ENCODE peak calls at places on chromosomes 2 and 18, in five cellular contexts. V is SK-N-SH, O is A549, G is endothelial cell of umbilical vein, B is K562. L is an unnamed sample.

GRCh38 chr2:8480936-8481335 is 200.9 kb upstream of the ID2 start:
- DNase-seq in V (no peak), B (no peak), G (no peak), O (no peak), L (no peak)

GRCh38 chr2:107669335-107669734 is 157.4 kb upstream of the RGPD4 start:
- DNase-seq in G (no peak), V (peak), B (no peak), O (no peak), L (peak)

GRCh38 chr2:152925540-152926448 is 207.4 kb downstream of the ARL6IP6 start:
- DNase-seq in B (peak), V (peak), O (peak), G (peak), L (peak)

GRCh38 chr2:42614838-42615237 is 46.4 kb downstream of the MTA3 start:
- DNase-seq in O (no peak), G (no peak), B (no peak), V (no peak), L (no peak)

GRCh38 chr2:169039702-169040101 is 8.6 kb upstream of the ABCB11 start:
- DNase-seq in V (no peak), B (no peak), G (no peak), O (no peak), L (peak)

GRCh38 chr2:208256192-208256782 is 1.4 kb upstream of the IDH1 start:
- DNase-seq in B (no peak), G (no peak), V (no peak), O (no peak), L (peak)

GRCh38 chr18:39846277-39846676 is 2108.8 kb upstream of the PIK3C3 start:
- DNase-seq in V (no peak), G (no peak), O (no peak), B (no peak), L (no peak)

GRCh38 chr2:102053096-102053495 is 61.3 kb downstream of the IL1R2 start:
- DNase-seq in V (no peak), O (no peak), B (no peak), G (no peak), L (peak)

GRCh38 chr2:228180126-228181097 is 1.1 kb downstream of the SPHKAP start:
- DNase-seq in B (no peak), V (peak), G (no peak), O (no peak), L (no peak)

GRCh38 chr2:170335351-170335750 is 157.4 kb downstream of the MYO3B start:
- DNase-seq in G (no peak), V (no peak), O (no peak), B (no peak), L (no peak)

GRCh38 chr2:226875438-226876225 is 39.8 kb downstream of the RHBDD1 start:
- DNase-seq in V (no peak), G (no peak), B (no peak), O (no peak), L (no peak)

GRCh38 chr2:216880509-216881184 is 20.8 kb upstream of the TNP1 start:
- DNase-seq in G (no peak), V (no peak), O (no peak), B (peak), L (no peak)

GRCh38 chr18:77990901-77991300 is 741.3 kb downstream of the GALR1 start:
- DNase-seq in B (no peak), V (no peak), G (no peak), O (no peak), L (no peak)

GRCh38 chr18:3653263-3653858 is 203.4 kb downstream of the TGIF1 start:
- DNase-seq in V (no peak), B (no peak), O (no peak), G (no peak), L (no peak)

GRCh38 chr2:134375935-134376334 is 122.1 kb downstream of the MGAT5 start:
- DNase-seq in O (no peak), B (no peak), V (peak), G (peak), L (no peak)

GRCh38 chr2:68730828-68731227 is 3.8 kb upstream of the ARHGAP25 start:
- DNase-seq in G (no peak), V (no peak), O (no peak), B (no peak), L (no peak)

GRCh38 chr2:133171396-133172004 is 396.8 kb downstream of the NCKAP5 start:
- DNase-seq in G (peak), O (peak), V (peak), B (no peak), L (peak)

DNA sequence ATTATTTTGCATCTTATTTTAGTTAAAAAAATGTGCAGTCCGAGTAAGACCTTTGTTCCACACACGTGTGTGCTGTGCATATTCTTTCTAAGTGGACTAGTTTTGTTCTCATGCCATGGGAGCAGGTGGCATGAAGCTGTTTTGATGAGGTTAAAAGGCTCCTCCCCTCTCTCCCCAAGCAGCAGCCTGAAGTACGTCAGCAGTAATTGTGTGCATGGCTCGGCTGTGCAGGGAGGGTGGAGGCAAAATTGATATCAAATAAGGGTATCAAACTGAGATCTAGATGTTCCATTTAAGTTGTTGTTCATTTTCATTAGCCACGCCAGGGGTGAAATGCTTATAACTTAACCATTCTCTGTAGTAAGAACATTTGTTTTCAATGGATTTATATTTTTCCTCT is at the start of gene NYAP2:
- DNase-seq in V (peak), B (no peak), O (no peak), G (no peak), L (no peak)
- TF ChIP-seq MAX in V (no peak), B (no peak), O (no peak), G (no peak), L (no peak)

DNA sequence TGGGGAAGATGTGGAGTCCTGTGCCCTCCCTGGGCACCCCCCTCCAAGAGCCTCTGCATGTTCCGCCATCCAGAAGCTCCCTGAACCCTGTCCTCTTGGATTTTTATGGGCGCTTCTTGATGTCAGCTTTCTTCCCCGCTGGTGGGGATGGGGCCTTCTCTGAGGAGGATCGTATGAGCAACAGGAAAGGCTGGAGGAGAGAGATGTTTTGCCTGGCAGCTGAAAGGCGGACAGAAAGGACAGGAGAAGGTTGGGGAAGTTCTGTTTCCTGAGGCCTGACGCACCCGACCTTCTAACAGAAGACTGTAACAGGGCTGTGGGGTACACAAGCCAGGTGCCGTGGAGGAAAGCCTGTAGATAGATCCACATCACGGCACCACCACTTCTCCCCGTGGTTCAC is 238.8 kb downstream of the LDLRAD4 start:
- DNase-seq in V (no peak), G (peak), O (no peak), B (no peak), L (no peak)
- TF ChIP-seq MAX in V (no peak), G (no peak), O (no peak), B (no peak), L (no peak)

DNA sequence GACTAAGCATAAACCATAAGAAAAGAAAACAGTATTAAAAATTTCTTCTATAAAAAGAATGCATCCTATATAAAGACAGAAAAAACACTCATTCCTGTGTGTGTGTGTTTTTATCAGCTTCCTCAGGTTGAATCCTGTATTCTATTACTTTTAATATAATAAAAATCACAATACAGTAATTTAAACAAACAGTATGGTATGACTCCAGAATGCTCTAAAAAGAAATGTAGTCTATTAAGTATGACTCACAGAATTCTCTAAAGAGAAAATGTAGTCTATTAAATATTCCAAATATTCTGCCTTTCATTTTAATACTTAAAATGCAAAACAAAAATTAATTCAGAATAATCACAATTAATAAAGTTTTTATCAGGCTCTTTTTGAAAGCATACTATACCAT is 19.8 kb downstream of the CCDC88A start:
- DNase-seq in G (no peak), V (no peak), O (no peak), B (no peak), L (no peak)
- TF ChIP-seq MAX in G (no peak), V (no peak), O (no peak), B (no peak), L (no peak)

DNA sequence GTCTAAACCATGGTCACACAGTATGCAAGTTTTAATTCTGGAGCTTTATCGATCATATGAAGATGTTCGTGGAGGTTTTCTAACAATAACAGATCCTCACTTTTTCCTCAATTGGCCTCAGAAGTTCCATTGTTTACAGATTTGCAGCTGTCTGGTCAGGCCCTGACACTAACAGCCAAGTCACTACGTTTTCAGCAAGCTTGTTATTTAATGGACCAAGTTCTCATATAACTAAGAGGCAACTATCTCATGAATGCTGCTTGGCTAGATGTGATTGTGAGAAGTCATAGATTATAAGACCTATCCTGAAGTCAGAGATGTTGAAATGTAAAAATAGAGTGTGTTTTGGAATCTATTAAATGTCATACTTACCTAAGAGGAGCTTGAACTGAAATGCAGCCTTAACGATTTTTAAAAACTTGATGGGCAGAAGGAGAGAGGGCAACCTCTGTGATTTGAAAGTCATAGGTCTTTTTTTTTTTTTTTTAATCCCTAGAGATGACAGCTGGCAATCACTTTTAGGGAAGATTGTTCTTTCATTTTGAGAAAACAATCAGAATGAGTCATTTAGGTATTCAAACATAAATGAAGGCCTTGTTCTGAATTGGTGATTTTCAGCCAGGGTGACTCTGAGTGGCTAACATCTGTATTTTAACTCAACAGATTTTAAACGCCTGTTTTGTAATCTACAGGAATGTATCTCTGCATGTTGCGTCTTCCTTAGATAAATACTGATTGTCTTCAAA is 48.4 kb upstream of the NEMP2 start:
- DNase-seq in V (no peak), O (no peak), B (no peak), G (no peak), L (no peak)
- TF ChIP-seq MAX in V (no peak), O (no peak), B (no peak), G (no peak), L (no peak)

GRCh38 chr2:75557474-75558131 is 3.1 kb downstream of the EVA1A start:
- DNase-seq in G (no peak), V (no peak), B (no peak), O (no peak), L (no peak)
- TF ChIP-seq MAX in G (no peak), V (no peak), B (no peak), O (no peak), L (no peak)

GRCh38 chr2:179917272-179917671 is 55.9 kb upstream of the ZNF385B start:
- DNase-seq in G (no peak), B (no peak), V (no peak), O (no peak), L (peak)
- TF ChIP-seq MAX in G (no peak), B (no peak), V (no peak), O (no peak), L (no peak)

GRCh38 chr2:95297639-95298395 is 670 bp downstream of the KCNIP3 start:
- DNase-seq in V (no peak), O (no peak), B (no peak), G (no peak), L (no peak)

GRCh38 chr2:95294579-95295250 is 2.4 kb upstream of the KCNIP3 start:
- DNase-seq in O (no peak), B (no peak), G (no peak), V (no peak), L (no peak)

GRCh38 chr2:95297088-95297487 is at the start of gene KCNIP3:
- DNase-seq in O (no peak), B (no peak), G (no peak), V (peak), L (no peak)

GRCh38 chr2:95295376-95295775 is 1.8 kb upstream of the KCNIP3 start:
- DNase-seq in V (no peak), B (no peak), G (no peak), O (no peak), L (no peak)

GRCh38 chr2:95296036-95296435 is 1.1 kb upstream of the KCNIP3 start:
- DNase-seq in V (no peak), B (no peak), O (no peak), G (no peak), L (no peak)
- TF ChIP-seq MAX in V (no peak), B (no peak), O (no peak), G (no peak), L (no peak)

GRCh38 chr2:239152916-239153305 is 247.9 kb downstream of the HDAC4 start:
- DNase-seq in B (no peak), G (no peak), O (no peak), V (no peak), L (no peak)

GRCh38 chr2:239149501-239149900 is 251.3 kb downstream of the HDAC4 start:
- DNase-seq in B (no peak), G (no peak), V (no peak), O (no peak), L (no peak)

GRCh38 chr2:239152239-239152915 is 248.4 kb downstream of the HDAC4 start:
- DNase-seq in V (no peak), O (no peak), B (no peak), G (no peak), L (no peak)

GRCh38 chr2:239150125-239151011 is 250.5 kb downstream of the HDAC4 start:
- DNase-seq in G (no peak), V (no peak), B (no peak), O (no peak), L (no peak)

DNA sequence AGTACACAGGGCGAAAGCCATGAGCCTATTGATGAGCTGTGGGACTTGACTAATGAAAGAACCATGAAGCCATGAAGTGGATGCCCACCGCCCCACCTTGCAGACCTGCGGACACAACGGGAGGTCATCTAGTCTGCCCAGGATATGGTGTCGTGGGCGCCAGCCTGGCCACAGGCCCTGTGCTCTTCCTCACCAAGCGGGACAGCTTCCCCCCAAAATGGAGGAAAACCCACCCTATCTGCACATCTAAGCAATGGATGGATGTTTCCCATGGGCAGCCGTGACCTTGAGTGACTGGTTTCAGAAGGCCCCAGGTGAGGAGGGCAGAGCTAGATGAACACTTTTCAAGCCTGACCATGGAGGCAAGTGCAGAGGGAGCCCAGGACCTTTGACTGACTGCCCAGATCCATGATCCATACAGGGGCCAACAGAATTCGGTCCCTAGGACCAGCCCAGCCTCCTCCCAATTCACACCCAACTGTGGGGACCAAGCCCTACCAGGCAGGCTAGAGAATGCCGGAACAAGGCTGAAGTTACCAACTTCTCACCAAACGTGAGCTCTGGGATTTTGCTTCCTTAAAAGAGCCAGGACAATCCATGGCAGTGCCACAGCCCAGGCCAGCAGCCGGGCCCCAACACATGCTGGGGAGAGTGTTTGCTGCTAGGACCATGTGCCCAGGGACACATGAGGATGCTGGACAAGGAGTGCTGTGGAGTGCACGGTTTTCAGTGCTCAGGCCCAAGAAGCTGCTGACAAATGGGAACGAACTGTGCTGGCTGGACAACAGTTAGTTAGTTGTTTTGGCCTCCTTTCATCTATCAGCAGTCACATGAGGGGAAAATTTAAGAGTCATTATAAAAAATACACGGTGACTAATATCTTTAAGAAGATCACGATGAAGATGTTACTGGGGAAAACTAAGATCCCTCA is 249.4 kb downstream of the HDAC4 start:
- DNase-seq in V (no peak), G (no peak), B (no peak), O (no peak), L (no peak)
- TF ChIP-seq MAX in V (no peak), G (no peak), B (no peak), O (no peak), L (no peak)